ENCODE peak calls at places on chromosomes 2 and 18, in four cellular contexts. J, X, R and K are unnamed samples.
A peak's percentile ranks its signal among the peaks of the same experiment; 100 is the strongest.

GRCh38 chr18:43571078-43571689 is 293.9 kb upstream of the SYT4 start:
- DNase-seq in J (peak; percentile 4), X (no peak), R (no peak), K (peak; percentile 37)

GRCh38 chr2:106886916-106887758 is 1.2 kb upstream of the ST6GAL2 start:
- DNase-seq in J (no peak), X (no peak), R (no peak), K (no peak)

GRCh38 chr18:616380-616995 is 19.7 kb downstream of the CLUL1 start:
- DNase-seq in J (no peak), X (no peak), R (no peak), K (peak; percentile 52)

GRCh38 chr2:199684832-199685231 is 166.2 kb downstream of the FTCDNL1 start:
- DNase-seq in J (no peak), X (no peak), R (no peak), K (peak; percentile 27)

GRCh38 chr2:133568172-133568571 is at the start of gene NCKAP5:
- DNase-seq in J (no peak), X (no peak), R (no peak), K (no peak)

GRCh38 chr18:55007582-55007981 is 48.3 kb upstream of the CCDC68 start:
- DNase-seq in J (no peak), X (no peak), R (no peak), K (no peak)

GRCh38 chr18:56804395-56804794 is 153.2 kb downstream of the WDR7 start:
- DNase-seq in J (no peak), X (no peak), R (no peak), K (no peak)

GRCh38 chr2:235936493-235936892 is 231.7 kb downstream of the GBX2 start:
- DNase-seq in J (no peak), X (no peak), R (peak; percentile 35), K (no peak)

GRCh38 chr2:13135369-13135768 is 418.6 kb downstream of the TRIB2 start:
- DNase-seq in J (no peak), X (no peak), R (no peak), K (no peak)

GRCh38 chr2:44267269-44268258 is 7.7 kb upstream of the SLC3A1 start:
- DNase-seq in J (no peak), X (no peak), R (no peak), K (no peak)

GRCh38 chr2:9228088-9228751 is 21.6 kb downstream of the ASAP2 start:
- DNase-seq in J (no peak), X (no peak), R (no peak), K (no peak)

GRCh38 chr2:217248312-217248935 is 388.6 kb upstream of the TNP1 start:
- DNase-seq in J (no peak), X (no peak), R (no peak), K (no peak)

GRCh38 chr18:26021061-26021754 is 69.2 kb downstream of the SS18 start:
- DNase-seq in J (no peak), X (no peak), R (no peak), K (no peak)

GRCh38 chr2:222827417-222827816 is 33.4 kb upstream of the ACSL3 start:
- DNase-seq in J (no peak), X (no peak), R (no peak), K (no peak)

GRCh38 chr2:162301151-162301804 is 17.2 kb downstream of the IFIH1 start:
- DNase-seq in J (no peak), X (peak; percentile 41), R (no peak), K (peak; percentile 58)

GRCh38 chr18:45951021-45951714 is 16.0 kb downstream of the EPG5 start:
- DNase-seq in J (peak; percentile 57), X (no peak), R (no peak), K (no peak)

GRCh38 chr2:48551548-48551947 is 21.6 kb downstream of the STON1 start:
- DNase-seq in J (no peak), X (no peak), R (no peak), K (no peak)

GRCh38 chr2:9462872-9463697 is 11.3 kb upstream of the IAH1 start:
- DNase-seq in J (no peak), X (no peak), R (no peak), K (no peak)

GRCh38 chr2:65382776-65383357 is 49.5 kb downstream of the SPRED2 start:
- DNase-seq in J (peak; percentile 53), X (peak; percentile 38), R (no peak), K (peak; percentile 97)

GRCh38 chr2:65381607-65382032 is 50.8 kb downstream of the SPRED2 start:
- DNase-seq in J (no peak), X (no peak), R (no peak), K (no peak)

GRCh38 chr2:65386340-65386739 is 46.1 kb downstream of the SPRED2 start:
- DNase-seq in J (no peak), X (no peak), R (no peak), K (no peak)

GRCh38 chr2:65382323-65382722 is 50.1 kb downstream of the SPRED2 start:
- DNase-seq in J (no peak), X (no peak), R (no peak), K (no peak)

GRCh38 chr2:65383571-65384488 is 48.6 kb downstream of the SPRED2 start:
- DNase-seq in J (no peak), X (no peak), R (no peak), K (no peak)
- H3K4me3 ChIP-seq in J (no peak overlapping the region), X (no peak overlapping the region), R (no peak overlapping the region), K (peak overlapping the region; percentile 33)

GRCh38 chr2:74789278-74789677 is 44.6 kb upstream of the HK2 start:
- DNase-seq in J (no peak), X (no peak), R (no peak), K (no peak)

DNA sequence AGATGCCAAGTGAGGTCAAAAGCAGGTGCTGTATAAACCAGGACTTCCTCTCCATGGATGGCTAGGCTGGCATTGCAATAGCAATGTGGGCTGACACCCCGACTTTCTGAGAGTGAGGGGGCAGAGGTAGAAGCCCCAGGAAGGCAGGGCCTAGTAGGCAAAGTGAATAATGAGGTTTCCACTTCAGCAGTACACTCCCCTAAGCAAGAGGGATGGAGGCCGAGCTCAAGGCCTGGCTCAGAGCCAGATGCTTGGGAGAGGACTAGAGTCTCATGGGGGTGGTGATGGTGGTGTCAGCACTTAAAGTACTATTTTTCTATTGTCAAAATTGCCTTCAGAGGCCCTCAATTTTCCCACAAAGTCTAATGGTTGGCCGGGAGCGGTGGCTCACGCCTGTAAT is 41.6 kb upstream of the HK2 start:
- DNase-seq in J (no peak), X (no peak), R (no peak), K (no peak)
- H3K4me3 ChIP-seq in J (no peak overlapping the region), X (no peak overlapping the region), R (no peak overlapping the region), K (no peak overlapping the region)

GRCh38 chr2:100321181-100321880 is 970 bp downstream of the LONRF2 start:
- DNase-seq in J (no peak), X (no peak), R (peak; percentile 55), K (peak; percentile 7)

GRCh38 chr2:100327742-100328141 is 5.4 kb upstream of the LONRF2 start:
- DNase-seq in J (no peak), X (no peak), R (no peak), K (no peak)

GRCh38 chr2:100317634-100318033 is 4.7 kb downstream of the LONRF2 start:
- DNase-seq in J (no peak), X (no peak), R (no peak), K (no peak)

GRCh38 chr2:100320547-100321180 is 1.6 kb downstream of the LONRF2 start:
- DNase-seq in J (no peak), X (no peak), R (no peak), K (no peak)

GRCh38 chr2:100321881-100322820 is at the start of gene LONRF2:
- DNase-seq in J (no peak), X (no peak), R (no peak), K (no peak)
- H3K4me3 ChIP-seq in J (peak within 1 kb of the TSS; percentile 32), X (no peak within 1 kb of the TSS), R (peak within 1 kb of the TSS; percentile 58), K (peak within 1 kb of the TSS; percentile 33)

DNA sequence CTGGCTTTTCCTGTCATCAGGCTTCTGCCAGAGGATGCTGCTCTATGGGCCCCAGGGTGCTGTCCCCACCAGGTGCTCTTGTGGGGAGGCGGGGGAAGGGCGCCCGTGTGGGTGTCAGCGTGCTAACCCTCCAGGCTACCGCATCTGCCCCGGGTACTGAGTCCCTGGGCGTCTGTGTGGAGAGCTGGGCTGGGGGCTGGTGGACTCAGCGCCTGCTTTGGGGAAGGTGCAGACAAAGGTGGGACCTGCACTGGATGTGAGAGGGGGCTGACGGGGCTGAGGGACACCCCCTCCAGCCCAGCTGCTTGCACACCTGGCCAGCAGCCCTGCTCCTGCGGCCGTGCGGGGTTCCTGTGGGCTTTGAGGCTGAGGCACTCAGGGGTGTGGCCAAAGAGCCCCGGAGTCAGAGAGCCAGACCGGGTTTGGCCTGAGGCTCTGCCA is 120.7 kb upstream of the PXDN start:
- DNase-seq in J (no peak), X (no peak), R (no peak), K (no peak)
- H3K4me3 ChIP-seq in J (no peak overlapping the region), X (no peak overlapping the region), R (no peak overlapping the region), K (no peak overlapping the region)

DNA sequence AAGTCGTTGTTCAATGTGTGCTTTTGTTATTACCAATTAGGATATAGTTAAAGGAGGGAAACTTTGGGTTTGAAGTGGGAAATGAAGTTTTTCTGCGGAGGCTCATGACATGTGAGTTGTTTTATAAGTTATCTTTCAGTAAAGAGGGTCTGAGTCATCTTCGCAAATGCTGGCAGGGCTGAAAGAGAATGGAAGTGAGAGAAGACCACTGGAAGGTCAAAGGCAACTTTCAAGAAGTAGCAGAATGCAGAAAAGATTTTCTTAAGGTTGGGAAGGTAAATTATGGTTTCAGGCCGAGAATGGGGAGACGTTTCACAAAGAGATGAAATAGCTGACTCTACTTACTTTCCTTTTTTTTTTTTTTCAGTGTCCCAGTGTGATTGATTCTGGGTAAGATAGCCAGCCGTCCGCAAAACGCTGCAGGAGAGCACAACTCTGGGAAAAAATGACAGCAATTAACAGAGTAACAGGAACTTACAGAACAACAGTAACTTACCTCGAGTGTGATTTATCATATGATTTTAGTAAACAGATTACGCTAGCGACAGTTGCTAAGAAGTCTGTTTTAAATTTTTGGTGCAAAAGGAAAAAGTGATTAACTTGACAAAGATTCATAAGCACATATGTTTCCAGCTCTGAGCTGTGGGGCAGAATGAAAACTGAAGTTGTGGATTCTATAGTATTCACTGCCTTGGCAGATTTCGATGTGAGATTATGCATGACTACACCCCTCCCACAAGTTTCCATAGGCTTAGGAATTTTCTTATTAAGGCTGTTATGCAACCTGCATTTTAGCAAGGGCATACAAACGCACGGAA is 46.8 kb upstream of the ACTR3 start:
- DNase-seq in J (no peak), X (no peak), R (no peak), K (no peak)
- H3K4me3 ChIP-seq in J (no peak overlapping the region), X (no peak overlapping the region), R (no peak overlapping the region), K (no peak overlapping the region)

DNA sequence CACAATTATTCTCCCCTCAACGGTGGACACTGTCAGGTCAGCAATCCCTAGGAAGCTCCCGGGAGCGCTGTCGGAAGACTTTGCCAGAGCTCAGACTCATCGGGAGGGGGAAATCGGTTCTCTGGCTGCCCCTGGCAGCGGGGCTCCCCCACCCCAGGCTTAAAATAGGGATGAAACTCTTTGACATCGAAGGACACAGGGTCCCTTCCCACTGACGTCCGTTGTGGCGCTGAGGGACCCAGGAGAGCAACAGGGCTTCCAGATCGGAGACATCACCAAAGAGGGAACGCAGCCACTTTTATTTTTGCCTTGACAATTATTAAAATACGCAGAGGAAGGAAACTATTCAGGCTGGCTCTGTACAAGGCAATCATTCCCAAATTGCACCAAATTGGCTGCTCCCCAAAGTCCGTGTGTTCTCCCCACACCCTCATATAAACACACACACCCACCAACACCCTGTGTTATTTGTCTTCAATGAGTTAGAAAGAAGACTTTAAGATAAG is 249.0 kb downstream of the CDH20 start:
- DNase-seq in J (no peak), X (no peak), R (no peak), K (no peak)
- H3K4me3 ChIP-seq in J (peak overlapping the region; percentile 43), X (no peak overlapping the region), R (peak overlapping the region; percentile 7), K (no peak overlapping the region)